ENCODE peak calls at places on chromosomes 11 and 22, in four cellular contexts. A is A549, G is fibroblast of lung, Z is SJSA1. R is an unnamed sample. For H3K4me1, the result is how much of the 10 kb centered on the place peaks cover.

GRCh38 chr11:122046846-122047245 is 69.2 kb downstream of the BLID start:
- DNase-seq in G (peak), A (no peak), Z (no peak), R (no peak)

GRCh38 chr22:23522642-23523251 is 57.3 kb downstream of the IGLL1 start:
- DNase-seq in Z (no peak), A (no peak), G (peak), R (no peak)

GRCh38 chr11:39641749-39642148 is 1817.7 kb downstream of the LRRC4C start:
- DNase-seq in Z (no peak), G (peak), A (no peak), R (no peak)

GRCh38 chr11:134527382-134528243 is 115.6 kb upstream of the B3GAT1 start:
- DNase-seq in Z (peak), A (no peak), G (no peak), R (no peak)

GRCh38 chr11:64074239-64074638 is 38.5 kb downstream of the FLRT1 start:
- DNase-seq in G (no peak), Z (no peak), A (no peak), R (no peak)

GRCh38 chr11:67354314-67355022 is 1.1 kb upstream of the POLD4 start:
- DNase-seq in Z (peak), A (peak), G (peak), R (no peak)

GRCh38 chr11:103013426-103013825 is 57.9 kb upstream of the MMP13 start:
- DNase-seq in G (no peak), A (no peak), Z (no peak), R (no peak)

GRCh38 chr11:6602096-6602940 is 1.1 kb downstream of the RRP8 start:
- DNase-seq in A (no peak), G (no peak), Z (no peak), R (no peak)

GRCh38 chr11:76185931-76186401 is 20.3 kb downstream of the WNT11 start:
- DNase-seq in Z (no peak), A (no peak), G (no peak), R (no peak)

GRCh38 chr22:40525250-40525884 is 111.2 kb downstream of the MRTFA start:
- DNase-seq in G (no peak), Z (peak), A (no peak), R (peak)

GRCh38 chr22:41447435-41448188 is 1.0 kb upstream of the TOB2 start:
- DNase-seq in A (no peak), G (peak), Z (peak), R (peak)

GRCh38 chr11:108551653-108552462 is 41.7 kb downstream of the EXPH5 start:
- DNase-seq in G (peak), A (no peak), Z (no peak), R (no peak)

GRCh38 chr11:5380740-5381342 is 2.8 kb upstream of the OR51M1 start:
- DNase-seq in Z (peak), G (peak), A (peak), R (no peak)

GRCh38 chr11:105862736-105863367 is 159.2 kb downstream of the MSANTD4 start:
- DNase-seq in A (no peak), Z (no peak), G (peak), R (no peak)

GRCh38 chr11:67274768-67275605 is 8.7 kb downstream of the GRK2 start:
- DNase-seq in Z (no peak), G (no peak), A (no peak), R (no peak)

GRCh38 chr11:106482920-106483761 is 405.7 kb downstream of the AASDHPPT start:
- DNase-seq in G (peak), A (no peak), Z (no peak), R (no peak)

GRCh38 chr11:118398797-118399564 is 2.4 kb upstream of the ATP5MG start:
- DNase-seq in G (no peak), A (no peak), Z (no peak), R (peak)

GRCh38 chr11:92663539-92663938 is 305.9 kb upstream of the MTNR1B start:
- DNase-seq in A (no peak), Z (no peak), G (peak), R (no peak)

GRCh38 chr11:3001496-3001895 is 9.4 kb upstream of the NAP1L4 start:
- DNase-seq in Z (no peak), G (peak), A (no peak), R (no peak)

GRCh38 chr11:3002346-3002745 is 10.2 kb upstream of the NAP1L4 start:
- DNase-seq in A (no peak), G (no peak), Z (no peak), R (no peak)

GRCh38 chr11:2998073-2998850 is 6.1 kb upstream of the NAP1L4 start:
- DNase-seq in Z (no peak), G (no peak), A (no peak), R (no peak)

GRCh38 chr11:2999464-2999998 is 7.4 kb upstream of the NAP1L4 start:
- DNase-seq in A (no peak), G (no peak), Z (no peak), R (no peak)

GRCh38 chr11:3000032-3000961 is 8.2 kb upstream of the NAP1L4 start:
- DNase-seq in A (no peak), Z (peak), G (peak), R (no peak)
- H3K27ac ChIP-seq in A (no peak), Z (no peak), G (no peak), R (no peak)

GRCh38 chr11:128584253-128584652 is 3.1 kb downstream of the ETS1 start:
- DNase-seq in G (no peak), A (no peak), Z (no peak), R (no peak)
- H3K4me1 ChIP-seq in G (under half), A (under half), Z (under half), R (under half)

GRCh38 chr22:46263208-46263575 is at the start of gene PKDREJ:
- DNase-seq in Z (no peak), A (no peak), G (no peak), R (no peak)
- H3K4me3 ChIP-seq in Z (no peak), A (no peak), G (no peak), R (no peak)

DNA sequence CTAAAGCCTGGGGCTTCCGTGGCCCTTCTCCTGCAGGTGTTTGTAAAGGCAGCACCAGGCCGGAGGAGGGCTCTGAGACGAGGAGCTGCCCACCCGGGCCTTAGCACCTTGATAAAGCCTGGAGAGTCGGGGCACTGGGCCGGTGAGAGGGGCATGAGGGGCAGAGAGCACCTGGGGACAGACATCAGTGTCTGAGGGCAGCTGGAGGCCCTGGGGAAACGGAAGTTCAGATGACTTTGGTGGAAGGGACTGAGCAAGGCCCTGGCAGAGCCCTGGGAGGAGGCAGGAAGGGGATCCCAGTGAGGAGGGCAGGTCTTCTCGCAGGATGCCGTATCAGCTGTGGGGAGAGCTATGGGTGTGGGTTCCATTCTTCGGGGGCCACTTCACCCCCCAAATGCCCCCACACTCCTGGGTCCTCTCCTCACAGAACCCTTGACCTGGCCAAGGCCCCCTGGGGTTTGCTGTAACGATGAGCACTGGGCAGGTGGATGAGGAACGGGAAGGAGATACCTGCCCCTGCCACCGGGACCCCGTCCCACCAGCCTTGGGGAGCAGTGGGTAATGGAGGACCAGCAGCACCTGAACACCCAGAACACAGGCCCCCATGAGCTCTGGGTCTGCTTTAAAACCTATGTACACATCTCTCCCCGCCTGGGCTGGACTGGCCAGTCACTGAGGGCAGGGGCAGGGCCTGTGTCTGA is 7.4 kb downstream of the C1QTNF6 start:
- DNase-seq in Z (no peak), G (no peak), A (no peak), R (no peak)
- H3K27ac ChIP-seq in Z (no peak), G (no peak), A (peak), R (no peak)

DNA sequence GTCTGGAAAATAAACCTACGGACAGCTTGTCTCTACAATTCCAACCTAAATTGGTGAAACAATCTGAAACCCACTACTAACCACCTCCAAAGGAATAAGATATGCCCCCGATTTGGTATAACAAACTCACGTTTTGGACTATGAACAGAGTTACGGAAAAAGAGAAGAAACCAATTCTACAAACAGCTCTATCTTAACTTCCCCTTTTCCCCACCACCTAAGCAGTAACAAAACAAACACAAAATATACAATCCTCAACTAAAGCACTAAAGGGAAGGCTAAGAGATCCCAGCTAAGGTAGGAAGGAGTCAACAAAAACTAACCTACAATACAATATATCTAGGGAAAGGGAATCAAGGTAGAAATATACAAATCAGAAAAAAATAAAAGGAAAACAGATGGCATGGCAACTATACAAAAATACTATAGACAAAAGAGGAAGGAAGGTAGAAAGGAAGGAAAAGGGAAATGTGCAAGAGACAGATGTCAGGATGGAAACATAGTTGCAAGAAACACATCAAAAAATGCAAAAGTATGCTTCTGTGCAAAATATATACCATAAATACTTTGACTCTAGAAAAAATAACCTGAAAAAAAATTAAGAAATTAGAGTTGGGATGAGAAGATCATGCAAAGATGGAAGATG is 43.9 kb upstream of the LYVE1 start:
- DNase-seq in A (no peak), G (no peak), Z (no peak), R (no peak)
- H3K4me1 ChIP-seq in A (under half), G (under half), Z (under half), R (under half)

DNA sequence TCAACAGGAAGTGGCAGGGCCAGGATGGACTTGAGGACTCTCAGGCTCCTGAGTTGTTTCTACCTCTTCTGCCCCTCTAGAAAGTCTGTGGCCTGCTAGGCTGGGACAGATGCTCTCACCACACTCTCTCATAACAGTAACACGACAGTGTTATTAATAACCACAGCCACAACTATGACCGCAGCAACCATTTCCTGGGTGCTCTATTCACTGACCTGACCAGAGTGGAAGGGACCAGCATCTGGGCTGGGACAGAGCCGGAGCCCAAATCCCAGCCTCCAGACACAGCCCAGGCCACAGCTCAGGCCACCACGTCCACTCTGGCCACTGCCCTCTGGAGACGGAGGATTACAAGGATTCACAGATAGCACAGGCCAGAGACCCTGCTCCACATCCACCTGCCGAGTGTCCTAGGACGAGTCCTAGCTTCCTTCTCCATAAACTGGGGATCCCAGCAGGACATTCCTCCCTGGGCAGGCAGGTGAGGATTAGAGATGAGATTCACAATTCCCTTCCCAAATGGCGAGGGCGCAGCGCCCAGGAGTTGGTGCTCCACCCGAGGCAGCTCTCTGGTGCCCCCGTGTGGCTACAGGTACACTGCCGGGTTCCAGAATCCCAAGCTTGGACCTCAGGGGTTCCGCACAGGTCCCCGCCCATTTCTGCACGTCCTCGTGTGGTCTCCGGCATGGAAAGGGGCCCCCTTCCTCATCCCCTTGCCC is 7.1 kb downstream of the PNPLA5 start:
- DNase-seq in Z (peak), G (peak), A (peak), R (no peak)
- H3K4me3 ChIP-seq in Z (no peak), G (no peak), A (no peak), R (no peak)

GRCh38 chr22:29382575-29383328 is 5.6 kb downstream of the AP1B1 start:
- DNase-seq in A (no peak), G (no peak), Z (no peak), R (no peak)
- H3K27ac ChIP-seq in A (no peak), G (no peak), Z (no peak), R (no peak)

GRCh38 chr22:35353318-35353717 is 27.6 kb upstream of the HMOX1 start:
- DNase-seq in G (no peak), A (no peak), Z (no peak), R (no peak)
- H3K4me1 ChIP-seq in G (under half), A (under half), Z (under half), R (under half)

GRCh38 chr11:31806944-31807790 is 4.0 kb downstream of the PAX6 start:
- DNase-seq in Z (no peak), A (no peak), G (peak), R (no peak)

GRCh38 chr11:31807791-31808074 is 3.4 kb downstream of the PAX6 start:
- DNase-seq in Z (no peak), A (no peak), G (no peak), R (no peak)

GRCh38 chr11:31805629-31806185 is 5.4 kb downstream of the PAX6 start:
- DNase-seq in G (peak), A (no peak), Z (no peak), R (no peak)

GRCh38 chr11:31805037-31805628 is 6.0 kb downstream of the PAX6 start:
- DNase-seq in Z (no peak), A (no peak), G (peak), R (no peak)

GRCh38 chr11:31806186-31806943 is 4.8 kb downstream of the PAX6 start:
- DNase-seq in Z (no peak), A (no peak), G (peak), R (no peak)
- H3K4me3 ChIP-seq in Z (no peak), A (no peak), G (no peak), R (no peak)